ENCODE peak calls at places on chromosome 1, in five cellular contexts. Z, O, S, K and N are unnamed samples.

GRCh38 chr1:91345395-91346005 is 59.1 kb downstream of the HFM1 start:
- DNase-seq in Z (no peak), O (no peak), S (no peak), K (no peak), N (no peak)

GRCh38 chr1:89609781-89610456 is 23.0 kb upstream of the LRRC8C start:
- DNase-seq in Z (no peak), O (no peak), S (no peak), K (no peak), N (peak; percentile 49)

GRCh38 chr1:172496678-172497077 is 36.3 kb upstream of the SUCO start:
- DNase-seq in Z (no peak), O (no peak), S (no peak), K (no peak), N (no peak)

GRCh38 chr1:171790318-171790717 is 8.9 kb downstream of the METTL13 start:
- DNase-seq in Z (no peak), O (no peak), S (no peak), K (no peak), N (no peak)

GRCh38 chr1:119582801-119583200 is 65.3 kb downstream of the ZNF697 start:
- DNase-seq in Z (peak; percentile 16), O (peak; percentile 50), S (no peak), K (no peak), N (peak; percentile 48)

GRCh38 chr1:66685265-66685664 is 67.0 kb upstream of the DYNLT5 start:
- DNase-seq in Z (no peak), O (no peak), S (no peak), K (no peak), N (no peak)

GRCh38 chr1:180586671-180587155 is 27.9 kb downstream of the OVAAL start:
- DNase-seq in Z (no peak), O (no peak), S (no peak), K (no peak), N (peak; percentile 10)

GRCh38 chr1:34865981-34866761 is 6.6 kb upstream of the SMIM12 start:
- DNase-seq in Z (peak; percentile 86), O (peak; percentile 84), S (peak; percentile 94), K (peak; percentile 54), N (peak; percentile 70)

GRCh38 chr1:191572479-191572878 is 585.8 kb upstream of the RGS18 start:
- DNase-seq in Z (no peak), O (no peak), S (no peak), K (no peak), N (no peak)

GRCh38 chr1:191579019-191579418 is 579.2 kb upstream of the RGS18 start:
- DNase-seq in Z (no peak), O (no peak), S (no peak), K (no peak), N (no peak)

GRCh38 chr1:191575180-191575579 is 583.1 kb upstream of the RGS18 start:
- DNase-seq in Z (no peak), O (no peak), S (no peak), K (no peak), N (no peak)

GRCh38 chr1:191578281-191578680 is 580.0 kb upstream of the RGS18 start:
- DNase-seq in Z (no peak), O (no peak), S (no peak), K (no peak), N (no peak)

DNA sequence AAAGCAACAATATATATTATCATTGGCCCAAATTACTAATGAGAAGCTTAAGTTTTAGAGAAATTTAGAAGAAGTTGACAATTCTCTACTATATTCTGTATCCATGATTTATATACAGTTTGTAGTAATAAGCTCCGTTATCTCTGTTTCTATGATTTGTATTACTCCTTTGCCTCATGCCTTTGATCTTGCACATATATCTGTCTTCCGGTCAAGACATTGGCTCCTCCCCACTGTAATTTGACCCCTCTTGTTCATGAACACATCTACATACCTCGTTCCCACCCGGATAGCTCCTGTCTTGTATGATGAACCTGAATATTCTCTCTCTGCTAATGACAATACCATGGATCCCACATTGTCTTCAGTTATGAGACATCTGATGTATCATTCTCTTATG is 581.0 kb upstream of the RGS18 start:
- DNase-seq in Z (no peak), O (no peak), S (no peak), K (no peak), N (no peak)
- H3K27ac ChIP-seq in Z (no peak overlapping the region), O (no peak overlapping the region), S (no peak overlapping the region), K (no peak overlapping the region), N (no peak overlapping the region)

GRCh38 chr1:244094880-244095522 is 43.9 kb downstream of the ZBTB18 start:
- DNase-seq in Z (no peak), O (no peak), S (no peak), K (no peak), N (no peak)

GRCh38 chr1:244097523-244098390 is 46.7 kb downstream of the ZBTB18 start:
- DNase-seq in Z (no peak), O (no peak), S (no peak), K (no peak), N (no peak)

GRCh38 chr1:244096691-244097090 is 45.6 kb downstream of the ZBTB18 start:
- DNase-seq in Z (no peak), O (no peak), S (no peak), K (no peak), N (no peak)

GRCh38 chr1:244096066-244096610 is 45.1 kb downstream of the ZBTB18 start:
- DNase-seq in Z (no peak), O (no peak), S (no peak), K (no peak), N (no peak)

DNA sequence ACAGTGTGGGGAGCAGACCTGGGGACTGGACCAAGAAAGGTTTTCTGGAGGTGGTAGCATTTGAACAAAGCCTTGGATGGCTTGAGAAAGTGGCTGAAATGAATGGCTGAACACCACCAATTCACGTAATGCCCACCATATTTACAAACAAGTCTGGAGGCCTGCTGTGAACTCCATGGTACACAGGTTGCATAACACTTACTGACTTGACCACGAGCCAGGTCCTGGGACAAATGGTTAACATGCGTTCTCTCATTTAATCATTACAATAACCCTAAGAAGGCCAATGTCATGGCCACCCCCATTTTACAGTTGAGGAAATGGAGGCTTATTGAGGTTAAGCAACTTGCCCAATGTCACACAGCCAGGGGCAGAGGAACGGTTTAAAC is 44.4 kb downstream of the ZBTB18 start:
- DNase-seq in Z (no peak), O (no peak), S (no peak), K (no peak), N (no peak)
- H3K27ac ChIP-seq in Z (no peak overlapping the region), O (no peak overlapping the region), S (no peak overlapping the region), K (no peak overlapping the region), N (no peak overlapping the region)

GRCh38 chr1:94247146-94248094 is 10.0 kb upstream of the ARHGAP29 start:
- DNase-seq in Z (peak; percentile 49), O (peak; percentile 53), S (peak; percentile 88), K (no peak), N (no peak)
- H3K27ac ChIP-seq in Z (no peak overlapping the region), O (peak overlapping the region; percentile 86), S (peak overlapping the region; percentile 91), K (peak overlapping the region; percentile 82), N (peak overlapping the region; percentile 72)

DNA sequence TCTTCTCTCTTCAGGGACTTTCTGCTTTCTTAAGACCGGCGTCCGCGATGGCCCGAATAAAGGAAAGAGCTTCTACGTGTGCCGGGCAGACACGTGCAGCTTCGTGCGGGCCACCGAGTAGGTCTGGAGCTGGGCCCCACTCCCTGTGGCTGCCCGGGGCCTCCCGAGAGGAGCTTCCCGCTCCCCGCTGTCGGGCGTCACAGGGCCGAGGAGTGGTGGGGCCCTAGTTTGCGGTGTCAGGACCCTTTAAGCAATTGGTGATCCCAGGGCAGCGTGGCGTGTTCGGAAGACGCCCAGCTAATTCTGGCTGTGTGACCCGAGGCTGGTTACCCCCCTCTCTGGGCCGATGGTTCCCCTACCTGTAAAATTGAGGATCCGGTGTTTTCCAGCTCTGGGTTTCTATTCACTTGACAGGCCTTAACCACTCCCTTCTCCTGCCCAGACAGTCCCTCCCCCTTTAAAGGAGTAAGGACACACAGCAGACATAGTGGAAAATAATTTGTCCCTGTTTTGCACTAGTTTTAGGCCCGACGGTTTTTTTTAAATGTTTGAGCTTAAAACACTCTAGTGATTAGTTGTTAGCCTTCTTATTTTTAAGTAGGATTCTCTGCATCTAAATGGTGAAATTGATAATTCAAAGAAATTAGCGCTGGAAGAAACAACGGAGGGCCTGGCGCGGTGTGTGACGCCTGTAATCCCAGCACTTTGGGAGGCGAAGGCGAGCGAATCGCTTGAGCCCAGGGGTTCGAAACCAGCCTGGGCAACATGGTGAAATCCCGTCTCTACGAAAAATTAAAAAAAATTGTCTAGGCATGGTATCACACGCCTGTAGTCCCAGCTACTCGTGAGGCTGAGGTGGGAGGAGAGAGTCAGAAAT is 553 bp downstream of the TTF2 start:
- DNase-seq in Z (peak; percentile 39), O (no peak), S (peak; percentile 81), K (no peak), N (no peak)
- H3K27ac ChIP-seq in Z (peak overlapping the region; percentile 61), O (peak overlapping the region; percentile 72), S (peak overlapping the region; percentile 85), K (peak overlapping the region; percentile 88), N (no peak overlapping the region)

GRCh38 chr1:117405042-117405441 is 37.8 kb downstream of the MAN1A2 start:
- DNase-seq in Z (no peak), O (no peak), S (no peak), K (no peak), N (no peak)
- H3K27ac ChIP-seq in Z (no peak overlapping the region), O (no peak overlapping the region), S (no peak overlapping the region), K (no peak overlapping the region), N (no peak overlapping the region)